ENCODE peak calls at places on chromosomes 4 and X, in four cellular contexts. G is IMR-90, Q is H9, P is H1. I is an unnamed sample.
A peak's percentile ranks its signal among the peaks of the same experiment; 100 is the strongest.

GRCh38 chr4:55920571-55920970 is 28.2 kb upstream of the CEP135 start:
- DNase-seq in P (no peak), Q (no peak), G (no peak), I (no peak)

GRCh38 chrX:129525162-129525561 is 1.9 kb upstream of the SMARCA1 start:
- DNase-seq in Q (no peak), P (no peak), G (no peak), I (no peak)

GRCh38 chrX:49082472-49082871 is 2.8 kb upstream of the WDR45 start:
- DNase-seq in P (no peak), Q (no peak), G (no peak), I (no peak)

GRCh38 chrX:133923113-133923512 is 62.3 kb downstream of the GPC3 start:
- DNase-seq in G (no peak), P (no peak), Q (no peak), I (no peak)

GRCh38 chr4:72440404-72440803 is 128.6 kb downstream of the ADAMTS3 start:
- DNase-seq in G (no peak), P (no peak), Q (no peak), I (no peak)

GRCh38 chrX:72001471-72001870 is 90.8 kb downstream of the NHSL2 start:
- DNase-seq in G (no peak), Q (peak; percentile 43), P (no peak), I (no peak)

GRCh38 chr4:4852591-4853362 is 6.7 kb upstream of the MSX1 start:
- DNase-seq in G (peak; percentile 76), P (peak; percentile 78), Q (peak; percentile 72), I (no peak)

GRCh38 chr4:160406426-160406825 is 1303.5 kb downstream of the RAPGEF2 start:
- DNase-seq in G (no peak), P (no peak), Q (no peak), I (no peak)

GRCh38 chr4:4334798-4335520 is 44.9 kb downstream of the ZBTB49 start:
- DNase-seq in G (peak; percentile 30), Q (peak; percentile 81), P (peak; percentile 79), I (peak; percentile 11)

GRCh38 chrX:13759152-13759718 is 24.7 kb downstream of the OFD1 start:
- DNase-seq in Q (no peak), G (no peak), P (no peak), I (no peak)

GRCh38 chr4:73777612-73778011 is 37.2 kb downstream of the CXCL8 start:
- DNase-seq in Q (no peak), G (peak; percentile 7), P (no peak), I (no peak)

GRCh38 chr4:138086471-138086870 is 155.7 kb downstream of the SLC7A11 start:
- DNase-seq in P (no peak), Q (no peak), G (no peak), I (no peak)

GRCh38 chrX:150874448-150874847 is 24.0 kb downstream of the CD99L2 start:
- DNase-seq in P (no peak), Q (no peak), G (no peak), I (no peak)

GRCh38 chrX:100648601-100649417 is 4.8 kb downstream of the SRPX2 start:
- DNase-seq in Q (no peak), P (no peak), G (peak; percentile 84), I (no peak)

GRCh38 chr4:171433674-171434073 is 379.5 kb upstream of the GALNTL6 start:
- DNase-seq in P (no peak), G (no peak), Q (no peak), I (no peak)

GRCh38 chr4:127188847-127189246 is 443.9 kb upstream of the INTU start:
- DNase-seq in G (peak; percentile 25), Q (no peak), P (no peak), I (no peak)

GRCh38 chr4:60463846-60464502 is 736.2 kb upstream of the ADGRL3 start:
- DNase-seq in Q (no peak), P (peak; percentile 49), G (no peak), I (no peak)

GRCh38 chrX:37380920-37381319 is 31.8 kb downstream of the PRRG1 start:
- DNase-seq in Q (no peak), P (no peak), G (peak; percentile 82), I (no peak)

GRCh38 chrX:15820106-15821073 is 30.1 kb downstream of the ZRSR2 start:
- DNase-seq in Q (no peak), G (peak; percentile 71), P (no peak), I (no peak)

GRCh38 chr4:14313757-14314156 is 686.2 kb upstream of the BOD1L1 start:
- DNase-seq in P (no peak), G (no peak), Q (no peak), I (no peak)

GRCh38 chr4:178917756-178918155 is 1475.5 kb upstream of the AGA start:
- DNase-seq in Q (peak; percentile 37), P (no peak), G (no peak), I (no peak)

GRCh38 chr4:66609014-66609413 is 936.3 kb downstream of the CENPC start:
- DNase-seq in G (no peak), P (no peak), Q (no peak), I (no peak)

GRCh38 chrX:15947648-15948317 is 93.2 kb upstream of the AP1S2 start:
- DNase-seq in Q (peak; percentile 82), G (peak; percentile 63), P (peak; percentile 49), I (peak; percentile 3)

GRCh38 chrX:39821709-39822095 is 276.1 kb downstream of the BCOR start:
- DNase-seq in Q (no peak), P (no peak), G (no peak), I (no peak)

GRCh38 chr4:154626793-154627484 is 14.5 kb upstream of the FGG start:
- DNase-seq in Q (peak; percentile 88), P (peak; percentile 80), G (peak; percentile 6), I (peak; percentile 62)

GRCh38 chrX:22559506-22559905 is 286.8 kb downstream of the CBLL2 start:
- DNase-seq in Q (no peak), P (no peak), G (peak; percentile 19), I (no peak)

DNA sequence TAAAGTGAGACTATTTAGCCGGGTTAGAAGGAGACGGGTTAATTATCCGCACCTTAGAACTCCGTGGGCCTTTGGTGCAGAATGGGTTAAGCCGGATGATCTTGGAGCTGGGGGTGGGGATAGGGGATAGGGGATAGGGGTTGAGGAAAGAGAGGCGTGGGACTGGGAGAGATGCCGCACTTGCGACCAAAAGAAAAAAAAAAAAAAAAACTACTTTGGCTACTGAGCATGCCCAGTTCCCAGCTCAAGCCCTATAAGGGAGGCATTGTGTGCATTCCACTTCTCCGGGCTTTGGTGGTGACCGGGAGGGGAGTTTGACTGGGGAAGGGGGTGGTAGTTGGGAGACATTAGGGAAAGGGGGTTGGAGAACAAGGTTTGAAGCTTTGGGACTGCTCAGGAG is at the start of gene SLITRK4:
- DNase-seq in P (peak; percentile 57), G (no peak), Q (peak; percentile 82), I (peak; percentile 62)
- H3K14ac ChIP-seq in P (no peak within 1 kb of the TSS), G (no peak within 1 kb of the TSS), Q (no peak within 1 kb of the TSS), I (no peak within 1 kb of the TSS)

GRCh38 chr4:140065393-140065792 is 88.6 kb downstream of the MAML3 start:
- DNase-seq in G (no peak), P (no peak), Q (no peak), I (no peak)

GRCh38 chr4:140057693-140058092 is 96.3 kb downstream of the MAML3 start:
- DNase-seq in G (no peak), Q (no peak), P (no peak), I (no peak)

GRCh38 chr4:140061883-140062282 is 92.1 kb downstream of the MAML3 start:
- DNase-seq in P (no peak), Q (no peak), G (no peak), I (no peak)

GRCh38 chr4:140059159-140059558 is 94.8 kb downstream of the MAML3 start:
- DNase-seq in P (no peak), G (peak; percentile 47), Q (no peak), I (no peak)

GRCh38 chr4:140061194-140061593 is 92.8 kb downstream of the MAML3 start:
- DNase-seq in G (peak; percentile 79), Q (no peak), P (no peak), I (no peak)
- H2BK5ac ChIP-seq in G (peak overlapping the region; percentile 82), Q (no peak overlapping the region), P (no peak overlapping the region), I (no peak overlapping the region)

DNA sequence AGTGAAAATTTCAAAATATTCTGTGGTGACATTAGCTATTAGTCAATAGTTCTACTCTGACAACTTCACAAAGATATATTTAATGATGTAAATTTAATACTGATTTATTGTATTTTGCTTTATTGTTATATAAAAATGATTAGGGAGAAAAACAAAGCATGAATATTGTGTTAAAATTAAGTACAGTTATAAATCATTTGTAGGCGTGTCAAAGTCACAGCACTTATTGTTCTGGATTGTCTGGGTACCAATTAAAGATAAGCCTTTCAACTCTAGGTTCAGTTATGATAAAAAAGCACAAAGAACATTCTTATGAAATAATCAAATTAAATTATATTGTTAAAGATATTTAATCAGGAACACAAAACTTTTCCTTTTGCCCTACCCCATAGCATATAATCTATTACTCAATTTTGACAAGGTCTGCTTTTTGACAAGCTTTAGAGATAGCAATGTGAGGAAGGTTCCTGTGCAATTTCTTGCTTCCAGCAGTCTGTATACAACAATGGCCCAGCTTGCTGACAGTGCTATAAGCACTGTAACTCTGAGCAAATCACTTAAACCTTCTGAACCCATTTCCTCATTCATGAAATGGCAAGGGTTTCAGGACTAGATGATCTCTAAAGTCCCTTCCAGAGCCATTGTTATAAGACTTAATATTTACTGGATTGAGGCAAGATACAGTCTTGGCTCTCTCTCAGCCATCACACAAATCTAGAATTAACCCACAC is 910.3 kb upstream of the LCORL start:
- DNase-seq in Q (no peak), P (no peak), G (no peak), I (no peak)
- H2BK15ac ChIP-seq in Q (no peak overlapping the region), P (no peak overlapping the region), G (no peak overlapping the region), I (no peak overlapping the region)

GRCh38 chr4:38230121-38230728 is 270.0 kb downstream of the PTTG2 start:
- DNase-seq in P (peak; percentile 23), Q (no peak), G (no peak), I (no peak)

GRCh38 chr4:38232741-38233140 is 272.5 kb downstream of the PTTG2 start:
- DNase-seq in Q (no peak), P (no peak), G (no peak), I (no peak)

GRCh38 chr4:38231626-38232025 is 271.4 kb downstream of the PTTG2 start:
- DNase-seq in G (no peak), P (peak; percentile 27), Q (no peak), I (no peak)

GRCh38 chr4:38233727-38234478 is 273.7 kb downstream of the PTTG2 start:
- DNase-seq in Q (no peak), G (no peak), P (peak; percentile 16), I (no peak)

GRCh38 chr4:38230821-38231583 is 270.8 kb downstream of the PTTG2 start:
- DNase-seq in G (no peak), P (peak; percentile 20), Q (no peak), I (no peak)
- H3K14ac ChIP-seq in G (no peak overlapping the region), P (no peak overlapping the region), Q (no peak overlapping the region), I (no peak overlapping the region)

I was measured in neuronal stem cell.